ENCODE peak calls at places on chromosomes 3 and 15, in ten cellular contexts. K is AG10803; I is NT2/D1; Y is cardiac fibroblast; E is heart left ventricle; T is HCEC 1CT; O is CD4-positive, CD25-positive, alpha-beta regulatory T cell; W is HFFc6; G is fibroblast of the aortic adventitia; Q is uterus. X is an unnamed sample.

GRCh38 chr3:195077611-195078540 is 193.1 kb downstream of the XXYLT1 start:
- DNase-seq in E (peak), I (no peak), Q (no peak), G (no peak), Y (no peak), W (no peak), O (no peak), T (no peak), K (no peak), X (no peak)

GRCh38 chr15:87730706-87731105 is 525.8 kb downstream of the NTRK3 start:
- DNase-seq in Q (no peak), O (no peak), I (no peak), W (no peak), E (no peak), K (no peak), G (no peak), T (no peak), Y (no peak), X (no peak)

GRCh38 chr15:77864211-77865105 is 213.1 kb downstream of the TBC1D2B start:
- DNase-seq in Y (no peak), K (no peak), G (no peak), E (no peak), O (no peak), T (no peak), Q (no peak), I (no peak), W (no peak), X (no peak)

GRCh38 chr3:162295323-162295983 is 798.8 kb downstream of the OTOL1 start:
- DNase-seq in Y (peak), G (peak), I (no peak), T (peak), K (peak), E (no peak), O (no peak), Q (no peak), W (peak), X (peak)

GRCh38 chr3:177427096-177427495 is 229.8 kb upstream of the TBL1XR1 start:
- DNase-seq in I (no peak), Q (no peak), T (no peak), W (no peak), G (no peak), O (peak), Y (no peak), K (no peak), E (no peak), X (no peak)

GRCh38 chr3:53142986-53143385 is 12.8 kb upstream of the RFT1 start:
- DNase-seq in W (no peak), I (no peak), K (no peak), Y (no peak), Q (no peak), E (no peak), G (no peak), T (no peak), O (no peak), X (no peak)

GRCh38 chr15:70879386-70879785 is 12.8 kb downstream of the THAP10 start:
- DNase-seq in Y (peak), I (no peak), K (peak), Q (no peak), G (peak), W (peak), O (no peak), E (no peak), T (peak), X (peak)

GRCh38 chr15:92025717-92026270 is 172.3 kb downstream of the SLCO3A1 start:
- DNase-seq in W (no peak), Y (no peak), E (no peak), T (no peak), K (no peak), Q (no peak), O (no peak), I (no peak), G (no peak), X (no peak)

GRCh38 chr3:139113231-139113749 is 68.6 kb upstream of the PRR23C start:
- DNase-seq in I (no peak), O (no peak), Q (no peak), K (no peak), G (no peak), T (peak), W (peak), E (no peak), Y (no peak), X (no peak)

GRCh38 chr15:79523266-79523665 is 91.1 kb downstream of the MINAR1 start:
- DNase-seq in O (no peak), Y (peak), Q (no peak), K (peak), T (no peak), E (no peak), G (no peak), I (no peak), W (peak), X (no peak)

GRCh38 chr3:172334743-172335142 is 113.5 kb downstream of the GHSR start:
- DNase-seq in E (no peak), Y (no peak), Q (no peak), W (no peak), K (no peak), T (no peak), O (no peak), I (no peak), G (no peak), X (no peak)

GRCh38 chr3:184639351-184639750 is 72.5 kb downstream of the MAGEF1 start:
- DNase-seq in W (no peak), K (no peak), G (no peak), Y (no peak), T (no peak), Q (no peak), E (peak), I (no peak), O (no peak), X (no peak)

GRCh38 chr3:68972358-68972979 is 40.1 kb upstream of the TAFA4 start:
- DNase-seq in E (no peak), Y (peak), K (peak), O (no peak), G (peak), Q (peak), I (peak), T (peak), W (peak), X (peak)

GRCh38 chr3:29758108-29759020 is 477.5 kb downstream of the RBMS3 start:
- DNase-seq in G (peak), O (no peak), Q (no peak), T (peak), W (peak), E (no peak), K (peak), I (no peak), Y (peak), X (peak)

GRCh38 chr3:100463002-100463401 is 29.4 kb upstream of the TMEM45A start:
- DNase-seq in Y (peak), G (peak), W (peak), I (no peak), O (no peak), E (no peak), Q (peak), T (peak), K (peak), X (peak)

GRCh38 chr3:146813496-146813895 is 208.3 kb upstream of the PLSCR5 start:
- DNase-seq in Y (peak), Q (no peak), T (no peak), E (no peak), O (no peak), K (peak), G (peak), W (peak), I (no peak), X (peak)

GRCh38 chr15:68765602-68766368 is 54.9 kb downstream of the ANP32A start:
- DNase-seq in W (no peak), O (no peak), K (no peak), Y (no peak), Q (no peak), T (no peak), E (no peak), G (no peak), I (no peak), X (no peak)

GRCh38 chr3:102114264-102114979 is 265.1 kb downstream of the NFKBIZ start:
- DNase-seq in W (no peak), O (no peak), T (no peak), G (peak), Y (no peak), K (no peak), E (no peak), Q (peak), I (no peak), X (no peak)

GRCh38 chr15:32818758-32819405 is 101.1 kb downstream of the GREM1 start:
- DNase-seq in Y (peak), K (peak), W (peak), T (peak), Q (peak), I (no peak), O (no peak), E (no peak), G (peak), X (peak)

GRCh38 chr15:71231678-71232224 is 116.5 kb downstream of the THSD4 start:
- DNase-seq in K (no peak), W (no peak), G (peak), Y (no peak), T (no peak), I (no peak), E (no peak), Q (peak), O (no peak), X (no peak)

GRCh38 chr3:156536524-156537316 is 18.2 kb downstream of the SSR3 start:
- DNase-seq in W (no peak), K (no peak), G (peak), T (no peak), E (no peak), O (no peak), I (no peak), Y (peak), Q (no peak), X (no peak)

GRCh38 chr3:152050782-152051405 is 177.5 kb downstream of the SUCNR1 start:
- DNase-seq in O (no peak), E (no peak), Y (peak), W (peak), K (peak), T (peak), G (peak), Q (no peak), I (no peak), X (no peak)

GRCh38 chr15:63843901-63844317 is 10.2 kb upstream of the HERC1 start:
- DNase-seq in O (no peak), Y (peak), E (no peak), I (no peak), G (no peak), T (no peak), W (peak), Q (no peak), K (peak), X (peak)

GRCh38 chr15:40344631-40345120 is 3.9 kb upstream of the CCDC9B start:
- DNase-seq in O (peak), I (no peak), W (peak), Y (peak), E (peak), K (peak), T (peak), Q (peak), G (peak), X (peak)

GRCh38 chr3:100159564-100160153 is 45.4 kb upstream of the FILIP1L start:
- DNase-seq in G (peak), K (peak), I (no peak), E (no peak), W (peak), Q (no peak), Y (peak), O (no peak), T (peak), X (peak)

GRCh38 chr3:9800529-9800928 is 7.6 kb downstream of the ARPC4 start:
- DNase-seq in G (no peak), K (no peak), Q (no peak), W (no peak), T (no peak), I (no peak), O (no peak), E (no peak), Y (no peak), X (no peak)

GRCh38 chr3:129026728-129027543 is 25.8 kb downstream of the EFCC1 start:
- DNase-seq in T (no peak), Q (peak), W (no peak), G (peak), Y (peak), O (peak), K (peak), I (peak), E (peak), X (peak)

GRCh38 chr3:133799794-133800585 is 5.6 kb upstream of the SRPRB start:
- DNase-seq in E (no peak), O (no peak), W (no peak), Q (no peak), I (no peak), K (peak), Y (peak), G (peak), T (peak), X (no peak)

GRCh38 chr3:136464502-136464901 is 214.4 kb downstream of the PCCB start:
- DNase-seq in T (peak), E (no peak), Y (peak), W (peak), K (peak), I (no peak), G (no peak), Q (no peak), O (no peak), X (peak)

GRCh38 chr3:165983284-165983683 is 146.1 kb upstream of the BCHE start:
- DNase-seq in K (no peak), Y (peak), G (no peak), W (no peak), I (no peak), Q (no peak), T (peak), O (no peak), E (no peak), X (no peak)

GRCh38 chr15:42919794-42920280 is 741 bp downstream of the TTBK2 start:
- DNase-seq in E (no peak), Y (peak), Q (no peak), W (peak), I (no peak), O (no peak), T (peak), G (peak), K (peak), X (peak)

GRCh38 chr3:171658801-171659200 is 151.5 kb downstream of the PLD1 start:
- DNase-seq in K (peak), I (no peak), T (no peak), E (no peak), W (no peak), O (no peak), Q (no peak), G (no peak), Y (peak), X (peak)

GRCh38 chr3:37197810-37198371 is 23.5 kb upstream of the LRRFIP2 start:
- DNase-seq in G (peak), Q (no peak), E (no peak), W (peak), O (no peak), Y (peak), T (peak), I (no peak), K (peak), X (peak)

GRCh38 chr3:112007641-112008040 is 8.9 kb downstream of the TAGLN3 start:
- DNase-seq in O (no peak), E (no peak), G (peak), Q (no peak), Y (peak), K (peak), T (peak), I (no peak), W (peak), X (peak)

GRCh38 chr3:104437891-104438290 is 928.8 kb upstream of the ALCAM start:
- DNase-seq in Y (peak), Q (no peak), I (peak), E (no peak), O (no peak), T (peak), G (peak), K (peak), W (peak), X (peak)

GRCh38 chr3:156639414-156640023 is 34.9 kb upstream of the TIPARP start:
- DNase-seq in O (no peak), Y (no peak), G (no peak), I (no peak), Q (no peak), K (no peak), T (no peak), W (no peak), E (no peak), X (no peak)

GRCh38 chr3:53585042-53585441 is 90.6 kb downstream of the CACNA1D start:
- DNase-seq in I (no peak), K (no peak), W (no peak), E (no peak), T (no peak), G (no peak), Y (no peak), Q (no peak), O (no peak), X (no peak)